ENCODE peak calls at places on chromosomes 11 and 22, in four cellular contexts. One of them, this sample, is unnamed.
A peak's percentile ranks its signal among the peaks of the same experiment; 100 is the strongest.

GRCh38 chr11:130609121-130610035 is 160.9 kb downstream of the ADAMTS15 start:
- DNase-seq in left ventricle myocardium inferior: peak; percentile 88
- DNase-seq in hippocampal formation: no peak
- DNase-seq in mesendoderm: peak; percentile 40
- DNase-seq in this sample: peak; percentile 93

GRCh38 chr11:116073854-116074837 is 569.9 kb upstream of the CADM1 start:
- DNase-seq in left ventricle myocardium inferior: peak; percentile 47
- DNase-seq in hippocampal formation: peak; percentile 27
- DNase-seq in mesendoderm: peak; percentile 87
- DNase-seq in this sample: peak; percentile 51

GRCh38 chr22:34111210-34111824 is 191.0 kb upstream of the LARGE1 start:
- DNase-seq in left ventricle myocardium inferior: no peak
- DNase-seq in hippocampal formation: peak; percentile 2
- DNase-seq in mesendoderm: peak; percentile 56
- DNase-seq in this sample: no peak

GRCh38 chr11:15123849-15124248 is 9.1 kb downstream of the INSC start:
- DNase-seq in left ventricle myocardium inferior: no peak
- DNase-seq in hippocampal formation: no peak
- DNase-seq in mesendoderm: peak; percentile 62
- DNase-seq in this sample: no peak

GRCh38 chr11:33835143-33835878 is 56.6 kb downstream of the LMO2 start:
- DNase-seq in left ventricle myocardium inferior: no peak
- DNase-seq in hippocampal formation: no peak
- DNase-seq in mesendoderm: no peak
- DNase-seq in this sample: no peak

GRCh38 chr11:123543796-123544195 is 110.6 kb downstream of the SCN3B start:
- DNase-seq in left ventricle myocardium inferior: no peak
- DNase-seq in hippocampal formation: no peak
- DNase-seq in mesendoderm: no peak
- DNase-seq in this sample: no peak

GRCh38 chr22:24363243-24363642 is 64.2 kb upstream of the ADORA2A start:
- DNase-seq in left ventricle myocardium inferior: no peak
- DNase-seq in hippocampal formation: no peak
- DNase-seq in mesendoderm: no peak
- DNase-seq in this sample: no peak

GRCh38 chr11:65427691-65428577 is 5.3 kb downstream of the NEAT1 start:
- DNase-seq in left ventricle myocardium inferior: no peak
- DNase-seq in hippocampal formation: no peak
- DNase-seq in mesendoderm: no peak
- DNase-seq in this sample: peak; percentile 36

GRCh38 chr11:63908631-63909491 is 8.1 kb downstream of the RCOR2 start:
- DNase-seq in left ventricle myocardium inferior: peak; percentile 56
- DNase-seq in hippocampal formation: no peak
- DNase-seq in mesendoderm: no peak
- DNase-seq in this sample: peak; percentile 74

GRCh38 chr11:6825333-6825744 is 20.1 kb upstream of the OR10A5 start:
- DNase-seq in left ventricle myocardium inferior: no peak
- DNase-seq in hippocampal formation: no peak
- DNase-seq in mesendoderm: peak; percentile 49
- DNase-seq in this sample: no peak

GRCh38 chr11:2797741-2798361 is 87.7 kb downstream of the CDKN1C start:
- DNase-seq in left ventricle myocardium inferior: peak; percentile 9
- DNase-seq in hippocampal formation: no peak
- DNase-seq in mesendoderm: no peak
- DNase-seq in this sample: peak; percentile 36

GRCh38 chr22:30861131-30861530 is 107.4 kb downstream of the MORC2 start:
- DNase-seq in left ventricle myocardium inferior: no peak
- DNase-seq in hippocampal formation: no peak
- DNase-seq in mesendoderm: no peak
- DNase-seq in this sample: no peak

GRCh38 chr11:16393335-16393734 is 37.0 kb upstream of the SOX6 start:
- DNase-seq in left ventricle myocardium inferior: no peak
- DNase-seq in hippocampal formation: no peak
- DNase-seq in mesendoderm: no peak
- DNase-seq in this sample: no peak

GRCh38 chr11:61270354-61271070 is 24.6 kb downstream of the VWCE start:
- DNase-seq in left ventricle myocardium inferior: no peak
- DNase-seq in hippocampal formation: no peak
- DNase-seq in mesendoderm: no peak
- DNase-seq in this sample: no peak

GRCh38 chr22:32407332-32407731 is 4.7 kb downstream of the RTCB start:
- DNase-seq in left ventricle myocardium inferior: no peak
- DNase-seq in hippocampal formation: no peak
- DNase-seq in mesendoderm: no peak
- DNase-seq in this sample: no peak

GRCh38 chr11:112756166-112756565 is 205.1 kb upstream of the NCAM1 start:
- DNase-seq in left ventricle myocardium inferior: no peak
- DNase-seq in hippocampal formation: no peak
- DNase-seq in mesendoderm: no peak
- DNase-seq in this sample: no peak